ENCODE peak calls at places on chromosomes 4 and X, in six cellular contexts. K is HepG2, E is H1, H is HCT116, S is GM12878, D is GM23338. P is an unnamed sample. For H3K36me3, the result is how much of the 10 kb centered on the place peaks cover.

GRCh38 chrX:143336261-143336660 is 181.0 kb downstream of the SPANXN3 start:
- DNase-seq in E (no peak), D (no peak), H (no peak), S (no peak), K (no peak), P (no peak)

GRCh38 chr4:113893546-113893945 is 85.9 kb downstream of the ARSJ start:
- DNase-seq in D (no peak), S (no peak), K (peak), H (no peak), E (no peak), P (peak)

GRCh38 chrX:72685810-72686465 is 28.2 kb downstream of the PHKA1 start:
- DNase-seq in S (no peak), D (no peak), K (no peak), E (no peak), H (peak), P (no peak)

GRCh38 chrX:37378399-37378798 is 29.2 kb downstream of the PRRG1 start:
- DNase-seq in H (no peak), D (no peak), S (no peak), K (no peak), E (no peak), P (peak)

GRCh38 chr4:128913228-128913627 is 103.7 kb downstream of the JADE1 start:
- DNase-seq in K (no peak), H (no peak), S (peak), D (no peak), E (no peak), P (peak)

GRCh38 chrX:155857561-155857960 is 23.6 kb upstream of the VAMP7 start:
- DNase-seq in S (no peak), K (no peak), E (no peak), H (no peak), D (peak), P (no peak)

GRCh38 chr4:120319230-120319761 is 252.6 kb upstream of the MAD2L1 start:
- DNase-seq in D (no peak), E (no peak), S (no peak), H (no peak), K (no peak), P (no peak)

GRCh38 chrX:47562615-47563243 is 1.7 kb downstream of the ARAF start:
- DNase-seq in D (peak), H (no peak), E (no peak), K (no peak), S (no peak), P (peak)

GRCh38 chrX:44949125-44949524 is 76.1 kb downstream of the KDM6A start:
- DNase-seq in S (no peak), K (no peak), H (no peak), D (no peak), E (no peak), P (no peak)

GRCh38 chrX:26914232-26914631 is 548.9 kb downstream of the PPP4R3C start:
- DNase-seq in D (no peak), S (no peak), K (no peak), H (no peak), E (no peak), P (peak)

GRCh38 chrX:74788545-74789086 is 136.6 kb downstream of the NEXMIF start:
- DNase-seq in K (no peak), D (peak), E (no peak), S (no peak), H (no peak), P (no peak)

DNA sequence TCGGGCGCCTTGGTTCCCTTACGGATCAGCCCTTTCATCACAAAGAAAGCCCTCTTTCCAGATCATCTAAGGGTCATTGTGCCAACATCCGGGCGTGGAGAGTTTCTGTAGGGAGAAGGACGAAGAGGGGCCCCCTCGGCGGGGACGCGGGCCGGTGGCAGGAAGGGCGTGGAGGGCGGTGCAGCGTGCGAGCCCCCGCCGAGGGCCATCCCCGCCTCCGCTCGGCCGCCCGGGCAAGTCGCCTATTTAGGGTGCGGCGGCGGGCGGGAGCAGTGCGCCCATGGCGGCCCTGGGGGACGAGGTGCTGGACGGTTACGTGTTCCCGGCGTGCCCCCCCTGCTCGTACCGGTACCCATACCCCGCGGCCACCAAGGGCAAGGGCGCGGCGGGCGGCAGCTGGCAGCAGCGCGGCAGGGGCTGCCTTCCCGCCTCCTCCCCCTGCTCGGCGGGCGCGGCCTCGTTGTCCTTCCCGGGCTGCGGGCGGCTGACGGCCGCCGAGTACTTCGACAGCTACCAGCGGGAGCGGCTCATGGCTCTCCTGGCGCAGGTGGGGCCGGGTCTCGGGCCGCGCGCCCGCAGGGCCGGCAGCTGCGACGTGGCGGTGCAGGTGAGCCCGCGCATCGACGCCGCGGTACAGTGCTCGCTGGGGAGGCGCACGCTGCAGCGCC is at the start of gene ZAR1:
- DNase-seq in D (peak), K (no peak), H (no peak), S (no peak), E (no peak), P (no peak)
- TF ChIP-seq EZH2 in D (peak), K (no peak), H (no peak), S (no peak), E (peak), P (peak)

DNA sequence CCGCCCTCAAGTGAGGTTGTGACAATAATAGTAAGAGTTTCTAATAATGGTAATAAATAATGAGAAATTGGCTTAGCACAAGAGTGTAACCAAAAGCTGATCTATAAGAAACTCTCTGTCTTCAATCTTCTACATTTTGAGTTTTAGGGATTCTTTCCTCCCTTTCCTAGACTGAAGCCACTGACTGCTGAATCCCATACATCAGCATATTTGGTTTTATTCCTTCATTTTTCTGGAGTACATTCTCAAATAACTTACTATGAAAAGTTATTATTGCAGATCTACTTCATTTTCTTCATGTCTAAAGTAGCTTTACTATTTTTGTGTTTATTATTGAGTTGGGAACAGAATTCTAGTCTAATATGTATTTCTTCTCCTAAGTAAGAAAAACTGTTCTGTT is 49.9 kb upstream of the ADAD1 start:
- DNase-seq in E (no peak), H (no peak), S (no peak), D (no peak), K (no peak), P (no peak)
- H3K36me3 ChIP-seq in E (under half), H (under half), S (under half), D (under half), K (under half), P (under half)

GRCh38 chr4:2660596-2661211 is 95.4 kb downstream of the TNIP2 start:
- DNase-seq in S (no peak), H (no peak), D (no peak), K (no peak), E (no peak), P (no peak)
- TF ChIP-seq POLR2AphosphoS5 in S (no peak), H (no peak), D (no peak), K (no peak), E (no peak), P (no peak)

DNA sequence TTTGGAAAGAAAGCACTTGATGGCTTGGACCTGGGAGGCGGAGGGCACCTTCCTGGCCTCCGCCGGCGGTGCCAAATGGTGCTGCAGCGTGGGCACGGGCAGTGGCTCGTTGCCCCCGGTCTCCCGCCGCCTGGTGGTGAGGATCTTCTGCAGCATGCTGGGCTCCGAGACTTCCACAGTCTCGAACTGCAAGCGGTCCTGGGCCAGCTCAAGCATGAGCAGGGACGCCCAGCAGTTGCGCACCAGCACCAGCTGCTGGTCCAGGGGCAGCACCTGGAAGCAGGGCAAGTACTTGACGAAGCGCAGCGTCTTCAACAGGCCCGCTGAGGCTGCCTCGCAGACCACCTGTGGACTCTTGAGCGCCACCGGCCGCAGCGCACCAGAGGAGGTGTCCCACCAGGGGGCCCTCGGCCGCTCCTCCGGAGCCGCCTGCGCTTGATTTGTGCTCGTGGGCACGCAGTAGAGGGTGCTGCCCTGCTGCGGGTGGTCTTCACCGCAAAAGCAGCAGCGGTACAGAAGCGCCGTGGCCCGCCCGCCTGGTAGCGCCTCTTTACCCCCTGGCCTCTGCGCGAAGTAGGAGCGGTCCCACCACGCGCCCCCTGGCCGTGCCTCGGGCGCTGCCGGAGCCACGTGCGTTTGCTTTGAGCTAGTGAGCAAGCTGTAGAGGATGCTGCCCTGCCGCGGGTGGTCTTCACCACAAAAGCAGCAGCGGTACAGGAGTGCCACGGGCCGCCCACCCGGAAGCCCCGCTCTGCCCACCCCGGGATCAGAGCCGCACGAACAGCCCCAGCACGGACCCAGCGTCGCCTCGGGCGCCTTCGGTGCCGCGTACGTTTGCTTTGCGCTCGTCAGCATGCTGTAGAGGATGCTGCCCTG is 689 bp downstream of the NR0B1 start:
- DNase-seq in E (no peak), S (no peak), H (no peak), K (no peak), D (peak), P (peak)
- TF ChIP-seq EZH2 in E (peak), S (no peak), H (no peak), K (no peak), D (no peak), P (no peak)

P was measured in endothelial cell of umbilical vein.